ENCODE peak calls at places on chromosomes 12 and 14, in five cellular contexts. K is PC-9, B is cardiac muscle cell, Y is WTC11, X is upper lobe of right lung. Z is an unnamed sample.

GRCh38 chr14:49796025-49796424 is 28.1 kb downstream of the KLHDC2 start:
- DNase-seq in X (no peak), Y (no peak), B (no peak), K (no peak), Z (no peak)

GRCh38 chr12:79601908-79602307 is 88.9 kb downstream of the PAWR start:
- DNase-seq in B (no peak), K (no peak), Y (no peak), X (no peak), Z (no peak)

GRCh38 chr14:89013098-89013504 is 188.7 kb downstream of the TTC8 start:
- DNase-seq in X (peak; percentile 69), B (peak; percentile 50), Y (peak; percentile 68), K (no peak), Z (no peak)

GRCh38 chr12:4276524-4277204 is 3.1 kb downstream of the CCND2 start:
- DNase-seq in K (peak; percentile 57), B (peak; percentile 92), Y (peak; percentile 91), X (peak; percentile 87), Z (no peak)

GRCh38 chr14:102557434-102558226 is 34.8 kb upstream of the RCOR1 start:
- DNase-seq in B (no peak), Y (no peak), X (no peak), K (no peak), Z (peak; percentile 83)

GRCh38 chr12:53561590-53561953 is 54.3 kb upstream of the NPFF start:
- DNase-seq in K (peak; percentile 93), Y (no peak), X (no peak), B (peak; percentile 88), Z (peak; percentile 75)

GRCh38 chr14:44945264-44945663 is 16.5 kb downstream of the KLHL28 start:
- DNase-seq in Y (no peak), X (no peak), K (no peak), B (peak; percentile 68), Z (no peak)

GRCh38 chr14:22976620-22977433 is 5.5 kb downstream of the AJUBA start:
- DNase-seq in K (peak; percentile 55), B (peak; percentile 76), X (no peak), Y (no peak), Z (peak; percentile 39)

GRCh38 chr14:61997146-61997545 is 234.9 kb downstream of the SNAPC1 start:
- DNase-seq in Y (no peak), K (no peak), B (no peak), X (no peak), Z (no peak)

GRCh38 chr12:77152623-77153193 is 87.3 kb upstream of the E2F7 start:
- DNase-seq in Y (no peak), K (no peak), X (no peak), B (peak; percentile 73), Z (no peak)

GRCh38 chr12:124395284-124395752 is 100.4 kb downstream of the RFLNA start:
- DNase-seq in Y (no peak), B (no peak), K (no peak), X (no peak), Z (no peak)

GRCh38 chr14:102499401-102500189 is 10.0 kb downstream of the ANKRD9 start:
- DNase-seq in Y (no peak), B (no peak), K (no peak), X (peak; percentile 64), Z (no peak)

GRCh38 chr14:59463773-59464650 is 1.2 kb downstream of the GPR135 start:
- DNase-seq in Y (peak; percentile 36), K (no peak), X (peak; percentile 68), B (peak; percentile 60), Z (no peak)

GRCh38 chr12:87092421-87092820 is 836.2 kb upstream of the MGAT4C start:
- DNase-seq in K (no peak), X (no peak), B (no peak), Y (no peak), Z (no peak)

GRCh38 chr12:56029166-56029519 is 8.3 kb downstream of the IKZF4 start:
- DNase-seq in Y (no peak), B (peak; percentile 75), X (no peak), K (no peak), Z (peak; percentile 57)

GRCh38 chr12:1741154-1741949 is 50.5 kb downstream of the ADIPOR2 start:
- DNase-seq in K (peak; percentile 42), X (no peak), B (no peak), Y (no peak), Z (peak; percentile 26)

GRCh38 chr12:89484470-89484869 is 40.1 kb downstream of the GALNT4 start:
- DNase-seq in K (no peak), B (no peak), X (no peak), Y (no peak), Z (no peak)

GRCh38 chr12:124036117-124037109 is 63.4 kb downstream of the ZNF664 start:
- DNase-seq in X (no peak), K (no peak), B (peak; percentile 57), Y (no peak), Z (no peak)

GRCh38 chr14:60106341-60106740 is 14.6 kb downstream of the PCNX4 start:
- DNase-seq in X (no peak), B (peak; percentile 57), K (no peak), Y (no peak), Z (no peak)

GRCh38 chr14:91942128-91942527 is 5.4 kb downstream of the FBLN5 start:
- DNase-seq in X (no peak), Y (no peak), B (no peak), K (no peak), Z (no peak)

GRCh38 chr14:106564058-106564643 is 1037.8 kb downstream of the TMEM121 start:
- DNase-seq in K (no peak), Y (no peak), B (no peak), X (peak; percentile 75), Z (no peak)
- TF ChIP-seq CTCF in K (peak; percentile 68), Y (no peak), B (no peak), X (peak; percentile 54), Z (peak; percentile 8)

GRCh38 chr12:118853634-118854033 is 127.7 kb upstream of the SRRM4 start:
- DNase-seq in Y (peak; percentile 43), X (no peak), B (no peak), K (no peak), Z (no peak)
- TF ChIP-seq CTCF in Y (no peak), X (peak; percentile 6), B (no peak), K (no peak), Z (peak; percentile 13)

GRCh38 chr12:42586268-42586667 is 3.3 kb downstream of the PRICKLE1 start:
- DNase-seq in X (no peak), B (no peak), K (no peak), Y (no peak), Z (no peak)
- TF ChIP-seq CTCF in X (no peak), B (peak; percentile 26), K (no peak), Y (no peak), Z (peak; percentile 15)

DNA sequence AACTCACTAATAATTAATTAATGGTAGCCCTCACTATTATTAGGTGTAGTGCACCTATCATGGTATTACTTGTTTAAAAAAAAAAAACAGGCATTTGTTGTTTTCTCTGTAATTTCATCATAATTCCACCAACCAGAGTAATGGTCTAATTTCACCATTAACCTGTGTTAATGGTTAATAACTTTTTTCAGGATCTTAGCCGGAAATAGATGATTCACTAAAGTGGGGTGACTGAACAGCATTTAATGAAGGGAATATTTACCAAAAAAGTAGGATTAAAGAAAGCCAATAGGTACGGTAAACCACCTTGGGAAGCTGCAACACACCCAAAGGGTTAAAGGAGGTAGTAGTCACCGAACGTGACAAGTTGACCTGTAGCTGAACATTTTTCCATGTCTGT is 13.0 kb downstream of the ETFBKMT start:
- DNase-seq in K (no peak), X (no peak), B (no peak), Y (no peak), Z (no peak)
- TF ChIP-seq CTCF in K (no peak), X (no peak), B (no peak), Y (no peak), Z (no peak)

DNA sequence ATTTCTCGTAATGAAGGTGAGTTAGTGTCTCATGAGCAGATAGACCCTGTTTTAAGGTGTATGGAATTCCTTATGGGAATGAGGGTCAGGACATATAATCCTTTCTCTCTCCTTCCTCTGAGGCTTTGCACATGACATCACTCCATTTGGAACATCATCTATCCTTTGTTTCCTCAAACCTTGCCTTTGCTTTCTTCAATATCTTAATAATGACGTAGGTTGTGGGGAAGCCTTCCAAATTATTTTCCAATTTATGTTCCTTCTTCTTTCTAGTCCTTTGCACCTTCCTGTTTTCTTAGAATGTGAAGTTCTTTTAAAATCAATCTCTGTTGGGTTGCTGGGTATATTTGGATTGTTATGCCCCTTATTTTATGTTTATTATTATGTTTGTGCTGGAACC is 502.9 kb upstream of the STXBP6 start:
- DNase-seq in B (no peak), K (no peak), Y (no peak), X (no peak), Z (no peak)
- TF ChIP-seq CTCF in B (no peak), K (no peak), Y (no peak), X (no peak), Z (no peak)

GRCh38 chr14:56120091-56120632 is 2.0 kb downstream of the PELI2 start:
- DNase-seq in B (peak; percentile 84), Y (no peak), X (no peak), K (no peak), Z (no peak)
- TF ChIP-seq CTCF in B (peak; percentile 14), Y (no peak), X (peak; percentile 25), K (no peak), Z (no peak)

DNA sequence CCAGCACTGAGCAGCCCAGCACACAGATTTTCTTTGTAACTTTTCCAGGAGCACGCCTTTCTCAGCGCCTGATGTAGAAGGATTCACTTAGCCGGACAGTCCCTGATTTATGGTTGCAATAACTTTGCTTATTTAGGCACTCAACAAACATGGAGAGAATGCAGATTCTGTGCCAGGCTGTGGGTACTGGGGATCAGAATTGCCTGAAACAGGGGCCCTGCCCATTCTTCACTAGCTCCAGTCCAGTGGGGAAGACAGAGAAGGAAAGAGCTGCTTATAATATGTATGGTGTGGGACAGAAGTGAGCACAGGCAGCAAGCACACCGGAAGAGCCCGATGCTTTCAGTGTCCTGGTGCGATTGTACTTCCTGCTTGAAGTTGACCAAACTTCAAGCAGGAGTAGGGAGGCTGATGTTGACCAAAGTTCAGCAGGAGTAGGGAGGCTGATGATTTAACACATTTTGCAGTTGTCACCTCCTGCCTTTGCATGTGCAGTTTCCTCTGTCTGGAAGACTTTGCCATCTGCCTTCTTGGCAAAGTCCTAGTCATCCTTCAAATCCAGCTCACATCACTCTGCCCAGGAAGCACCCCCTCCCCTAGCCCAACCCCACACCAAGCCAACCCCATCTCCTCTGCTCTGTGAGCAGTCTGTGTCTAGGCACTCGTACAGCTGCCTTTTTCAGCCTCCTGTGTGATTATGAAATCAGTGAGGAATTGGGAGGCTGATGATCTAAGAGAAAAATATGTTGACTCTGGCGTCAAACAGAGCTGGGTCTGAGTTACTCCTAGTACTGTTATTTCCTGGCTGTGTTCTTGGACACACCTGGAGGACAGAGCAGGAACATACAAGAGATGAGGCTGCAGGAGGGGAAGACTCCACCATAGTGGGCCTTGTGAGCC is 12.0 kb upstream of the PRIMA1 start:
- DNase-seq in X (no peak), K (no peak), Y (no peak), B (no peak), Z (peak; percentile 8)
- TF ChIP-seq CTCF in X (no peak), K (no peak), Y (no peak), B (no peak), Z (no peak)

GRCh38 chr14:100902295-100902694 is 1.2 kb downstream of the RTL1 start:
- DNase-seq in Y (peak; percentile 44), B (no peak), K (no peak), X (no peak), Z (no peak)
- TF ChIP-seq CTCF in Y (no peak), B (peak; percentile 21), K (peak; percentile 31), X (no peak), Z (peak; percentile 32)